ENCODE peak calls at places on chromosomes 12 and 14, in five cellular contexts. H, D, X, C and U are unnamed samples.
A peak's percentile ranks its signal among the peaks of the same experiment; 100 is the strongest.

GRCh38 chr12:2009623-2010022 is 5.4 kb upstream of the DCP1B start:
- DNase-seq in H (no peak), D (no peak), X (no peak), C (no peak), U (no peak)

GRCh38 chr12:109952160-109952858 is 43.9 kb downstream of the GIT2 start:
- DNase-seq in H (no peak), D (no peak), X (no peak), C (no peak), U (no peak)

GRCh38 chr12:95083471-95083870 is 10.1 kb upstream of the NR2C1 start:
- DNase-seq in H (no peak), D (no peak), X (no peak), C (no peak), U (no peak)

GRCh38 chr12:107356266-107356936 is 263.1 kb upstream of the CRY1 start:
- DNase-seq in H (no peak), D (no peak), X (peak; percentile 32), C (peak; percentile 91), U (no peak)

GRCh38 chr12:100799770-100800169 is 5.2 kb downstream of the ANO4 start:
- DNase-seq in H (no peak), D (no peak), X (no peak), C (no peak), U (no peak)

GRCh38 chr12:46603776-46604456 is 221.9 kb downstream of the SLC38A4 start:
- DNase-seq in H (no peak), D (no peak), X (no peak), C (no peak), U (no peak)

GRCh38 chr14:31137214-31137889 is 70.2 kb downstream of the HECTD1 start:
- DNase-seq in H (no peak), D (no peak), X (no peak), C (no peak), U (no peak)

GRCh38 chr12:3107071-3107583 is 29.9 kb downstream of the TSPAN9 start:
- DNase-seq in H (no peak), D (no peak), X (no peak), C (peak; percentile 86), U (no peak)

GRCh38 chr14:20679907-20680306 is 4.5 kb upstream of the RNASE4 start:
- DNase-seq in H (no peak), D (peak; percentile 68), X (peak; percentile 53), C (peak; percentile 20), U (no peak)

GRCh38 chr12:23084236-23084995 is 459.4 kb downstream of the ETNK1 start:
- DNase-seq in H (no peak), D (no peak), X (peak; percentile 38), C (peak; percentile 94), U (peak; percentile 84)

GRCh38 chr12:124921200-124922008 is 7.0 kb upstream of the UBC start:
- DNase-seq in H (peak; percentile 85), D (peak; percentile 64), X (peak; percentile 77), C (peak; percentile 67), U (no peak)

GRCh38 chr14:106107703-106108102 is 581.3 kb downstream of the TMEM121 start:
- DNase-seq in H (no peak), D (no peak), X (no peak), C (no peak), U (no peak)

GRCh38 chr12:93736640-93737178 is 59.5 kb downstream of the CRADD start:
- DNase-seq in H (no peak), D (no peak), X (no peak), C (no peak), U (no peak)

GRCh38 chr12:11794311-11794710 is 144.8 kb downstream of the ETV6 start:
- DNase-seq in H (no peak), D (no peak), X (no peak), C (no peak), U (no peak)

GRCh38 chr14:90383731-90384542 is 12.9 kb upstream of the CALM1 start:
- DNase-seq in H (peak; percentile 72), D (peak; percentile 75), X (peak; percentile 79), C (peak; percentile 36), U (no peak)

GRCh38 chr12:72018036-72018435 is 79.4 kb downstream of the TPH2 start:
- DNase-seq in H (no peak), D (no peak), X (no peak), C (no peak), U (no peak)

GRCh38 chr12:129844662-129845061 is 59.2 kb downstream of the TMEM132D start:
- DNase-seq in H (no peak), D (no peak), X (no peak), C (peak; percentile 61), U (peak; percentile 52)

GRCh38 chr12:65163755-65164154 is 5.6 kb upstream of the LEMD3 start:
- DNase-seq in H (peak; percentile 62), D (no peak), X (no peak), C (no peak), U (no peak)

GRCh38 chr12:31961137-31961536 is 1.9 kb downstream of the RESF1 start:
- DNase-seq in H (no peak), D (no peak), X (no peak), C (no peak), U (no peak)

GRCh38 chr12:99059824-99060526 is 414.9 kb downstream of the APAF1 start:
- DNase-seq in H (no peak), D (no peak), X (peak; percentile 47), C (peak; percentile 18), U (no peak)

GRCh38 chr12:108338915-108339657 is at the start of gene CMKLR1:
- DNase-seq in H (peak; percentile 60), D (peak; percentile 43), X (peak; percentile 24), C (no peak), U (no peak)

GRCh38 chr12:11513288-11513687 is 117.9 kb upstream of the PRB2 start:
- DNase-seq in H (no peak), D (no peak), X (no peak), C (peak; percentile 12), U (no peak)

GRCh38 chr14:68935761-68936209 is 43.3 kb downstream of the ACTN1 start:
- DNase-seq in H (no peak), D (peak; percentile 34), X (no peak), C (no peak), U (no peak)

GRCh38 chr12:52082988-52083637 is 3.6 kb downstream of the SMIM41 start:
- DNase-seq in H (peak; percentile 49), D (peak; percentile 55), X (peak; percentile 71), C (peak; percentile 20), U (no peak)

DNA sequence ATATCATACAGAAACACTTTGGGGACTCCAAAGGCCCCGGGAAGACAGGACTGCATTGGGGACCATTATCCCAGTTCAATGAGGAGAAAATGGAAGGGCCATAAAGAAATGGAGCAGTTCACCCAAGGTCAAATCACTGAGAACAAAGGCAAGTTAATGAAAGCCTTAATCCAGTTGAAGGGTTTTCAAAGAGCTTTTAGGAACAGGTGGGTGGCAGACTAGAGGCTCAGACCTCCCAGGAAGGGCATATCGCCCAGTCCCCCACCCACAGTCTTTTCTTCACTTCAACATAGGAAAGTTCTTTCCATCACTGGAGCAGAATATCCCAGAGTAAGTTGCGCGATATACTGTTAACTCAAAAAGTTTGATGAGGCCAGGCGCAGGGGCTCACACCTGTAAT is 136.1 kb upstream of the CCND2 start:
- DNase-seq in H (no peak), D (no peak), X (no peak), C (no peak), U (no peak)
- TF ChIP-seq CTCF in H (no peak), D (no peak), X (no peak), C (no peak), U (no peak)

GRCh38 chr14:74539503-74539902 is 45.9 kb downstream of the ISCA2 start:
- DNase-seq in H (no peak), D (no peak), X (no peak), C (no peak), U (no peak)
- H3K36me3 ChIP-seq in H (no peaks in the 10 kb centered on the region), D (no peaks in the 10 kb centered on the region), X (no peaks in the 10 kb centered on the region), C (peaks cover 2% of the 10 kb centered on the region), U (no peaks in the 10 kb centered on the region)

GRCh38 chr12:132089407-132089910 is 54.7 kb downstream of the DDX51 start:
- DNase-seq in H (no peak), D (no peak), X (no peak), C (no peak), U (no peak)
- H3K4me3 ChIP-seq in H (no peak overlapping the region), D (no peak overlapping the region), X (no peak overlapping the region), C (no peak overlapping the region), U (no peak overlapping the region)

DNA sequence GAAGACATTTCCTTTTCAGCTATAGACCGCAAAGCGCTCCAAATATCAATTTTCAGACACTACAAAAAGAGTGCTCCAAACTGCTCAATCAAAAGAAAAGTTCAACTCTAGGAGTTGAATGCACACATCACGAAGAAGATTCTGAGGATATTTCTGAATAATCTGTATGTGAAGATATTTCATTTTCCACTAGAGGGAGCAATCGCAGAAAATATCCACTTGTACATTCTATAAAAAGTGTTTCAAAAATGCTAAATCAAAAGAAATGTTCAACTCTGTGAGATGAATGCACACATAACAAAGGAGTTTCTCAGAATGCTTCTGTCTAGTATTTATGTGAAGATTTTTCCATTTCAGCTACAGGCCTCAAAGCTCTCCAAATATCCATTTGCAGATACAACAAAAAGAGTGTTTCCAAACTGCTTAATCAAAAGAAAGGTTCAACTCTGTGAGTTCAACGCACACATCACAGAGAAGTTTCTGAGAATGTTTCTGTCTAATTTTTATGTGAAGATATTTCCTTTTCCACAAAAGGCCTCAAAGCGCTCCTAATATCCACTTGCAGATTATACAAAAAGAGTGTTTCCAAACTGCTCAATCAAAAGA is 643.8 kb upstream of the ALG10B start:
- DNase-seq in H (no peak), D (no peak), X (no peak), C (no peak), U (no peak)
- TF ChIP-seq CTCF in H (no peak), D (no peak), X (no peak), C (no peak), U (no peak)

GRCh38 chr12:121908702-121909101 is 9.7 kb upstream of the CFAP251 start:
- DNase-seq in H (no peak), D (no peak), X (no peak), C (no peak), U (no peak)
- H3K36me3 ChIP-seq in H (peaks cover 1% of the 10 kb centered on the region), D (no peaks in the 10 kb centered on the region), X (no peaks in the 10 kb centered on the region), C (peaks cover 52% of the 10 kb centered on the region), U (no peaks in the 10 kb centered on the region)

GRCh38 chr12:25959069-25959961 is 833 bp downstream of the RASSF8 start:
- DNase-seq in H (peak; percentile 18), D (peak; percentile 64), X (peak; percentile 76), C (peak; percentile 80), U (no peak)

GRCh38 chr12:25962932-25963525 is 4.5 kb downstream of the RASSF8 start:
- DNase-seq in H (no peak), D (peak; percentile 28), X (no peak), C (no peak), U (no peak)

GRCh38 chr12:25960176-25960575 is 1.7 kb downstream of the RASSF8 start:
- DNase-seq in H (no peak), D (peak; percentile 46), X (peak; percentile 48), C (no peak), U (no peak)

GRCh38 chr12:25958254-25959068 is at the start of gene RASSF8:
- DNase-seq in H (peak; percentile 37), D (peak; percentile 66), X (peak; percentile 93), C (peak; percentile 46), U (no peak)

GRCh38 chr12:25960926-25961325 is 2.4 kb downstream of the RASSF8 start:
- DNase-seq in H (no peak), D (no peak), X (no peak), C (no peak), U (no peak)
- H3K4me3 ChIP-seq in H (no peak overlapping the region), D (no peak overlapping the region), X (peak overlapping the region; percentile 93), C (peak overlapping the region; percentile 74), U (no peak overlapping the region)